ENCODE peak calls at places on chromosomes 3 and 15, in seven cellular contexts. One of them, this sample, is unnamed.

GRCh38 chr3:140416686-140417085 is 261.2 kb upstream of the TRIM42 start:
- DNase-seq in BJ: no peak
- DNase-seq in body of pancreas: no peak
- DNase-seq in fibroblast of pulmonary artery: no peak
- DNase-seq in SK-N-SH: no peak
- DNase-seq in epithelial cell of esophagus: no peak
- DNase-seq in cardiac muscle cell: no peak
- DNase-seq in this sample: no peak

GRCh38 chr3:14137004-14137403 is 12.2 kb downstream of the TMEM43 start:
- DNase-seq in epithelial cell of esophagus: peak
- DNase-seq in SK-N-SH: no peak
- DNase-seq in cardiac muscle cell: peak
- DNase-seq in BJ: no peak
- DNase-seq in fibroblast of pulmonary artery: no peak
- DNase-seq in body of pancreas: no peak
- DNase-seq in this sample: no peak

GRCh38 chr3:124620600-124621063 is 109.6 kb upstream of the UMPS start:
- DNase-seq in epithelial cell of esophagus: peak
- DNase-seq in BJ: no peak
- DNase-seq in cardiac muscle cell: no peak
- DNase-seq in fibroblast of pulmonary artery: peak
- DNase-seq in SK-N-SH: no peak
- DNase-seq in body of pancreas: peak
- DNase-seq in this sample: no peak

GRCh38 chr3:153247331-153248311 is 85.6 kb downstream of the RAP2B start:
- DNase-seq in SK-N-SH: no peak
- DNase-seq in cardiac muscle cell: no peak
- DNase-seq in body of pancreas: no peak
- DNase-seq in fibroblast of pulmonary artery: no peak
- DNase-seq in epithelial cell of esophagus: no peak
- DNase-seq in BJ: no peak
- DNase-seq in this sample: no peak

GRCh38 chr3:120661106-120661962 is 20.7 kb downstream of the HGD start:
- DNase-seq in cardiac muscle cell: no peak
- DNase-seq in SK-N-SH: peak
- DNase-seq in epithelial cell of esophagus: no peak
- DNase-seq in body of pancreas: no peak
- DNase-seq in fibroblast of pulmonary artery: peak
- DNase-seq in BJ: no peak
- DNase-seq in this sample: no peak

GRCh38 chr3:96966181-96966929 is 152.0 kb downstream of the EPHA6 start:
- DNase-seq in body of pancreas: no peak
- DNase-seq in BJ: no peak
- DNase-seq in SK-N-SH: no peak
- DNase-seq in fibroblast of pulmonary artery: no peak
- DNase-seq in cardiac muscle cell: no peak
- DNase-seq in epithelial cell of esophagus: no peak
- DNase-seq in this sample: no peak

GRCh38 chr3:140630366-140630765 is 47.5 kb upstream of the TRIM42 start:
- DNase-seq in epithelial cell of esophagus: peak
- DNase-seq in body of pancreas: no peak
- DNase-seq in SK-N-SH: no peak
- DNase-seq in fibroblast of pulmonary artery: no peak
- DNase-seq in cardiac muscle cell: no peak
- DNase-seq in BJ: no peak
- DNase-seq in this sample: no peak

GRCh38 chr15:48400086-48400485 is 68.9 kb downstream of the DUT start:
- DNase-seq in SK-N-SH: no peak
- DNase-seq in epithelial cell of esophagus: no peak
- DNase-seq in cardiac muscle cell: no peak
- DNase-seq in body of pancreas: no peak
- DNase-seq in BJ: no peak
- DNase-seq in fibroblast of pulmonary artery: no peak
- DNase-seq in this sample: no peak

GRCh38 chr3:43512749-43513404 is 108.9 kb downstream of the ANO10 start:
- DNase-seq in body of pancreas: no peak
- DNase-seq in SK-N-SH: no peak
- DNase-seq in fibroblast of pulmonary artery: peak
- DNase-seq in BJ: no peak
- DNase-seq in epithelial cell of esophagus: peak
- DNase-seq in cardiac muscle cell: no peak
- DNase-seq in this sample: no peak

GRCh38 chr3:75171632-75172230 is 492.4 kb upstream of the FRG2C start:
- DNase-seq in epithelial cell of esophagus: peak
- DNase-seq in body of pancreas: no peak
- DNase-seq in cardiac muscle cell: no peak
- DNase-seq in fibroblast of pulmonary artery: peak
- DNase-seq in SK-N-SH: no peak
- DNase-seq in BJ: peak
- DNase-seq in this sample: no peak

GRCh38 chr15:62436235-62436634 is 271.1 kb upstream of the C2CD4B start:
- DNase-seq in cardiac muscle cell: no peak
- DNase-seq in fibroblast of pulmonary artery: no peak
- DNase-seq in epithelial cell of esophagus: no peak
- DNase-seq in body of pancreas: no peak
- DNase-seq in BJ: no peak
- DNase-seq in SK-N-SH: no peak
- DNase-seq in this sample: no peak

GRCh38 chr15:96418146-96418545 is 87.6 kb downstream of the NR2F2 start:
- DNase-seq in body of pancreas: no peak
- DNase-seq in BJ: no peak
- DNase-seq in fibroblast of pulmonary artery: no peak
- DNase-seq in epithelial cell of esophagus: no peak
- DNase-seq in SK-N-SH: no peak
- DNase-seq in cardiac muscle cell: no peak
- DNase-seq in this sample: no peak

GRCh38 chr3:24351779-24352469 is 142.7 kb downstream of the THRB start:
- DNase-seq in BJ: peak
- DNase-seq in epithelial cell of esophagus: no peak
- DNase-seq in fibroblast of pulmonary artery: peak
- DNase-seq in SK-N-SH: no peak
- DNase-seq in cardiac muscle cell: no peak
- DNase-seq in body of pancreas: peak
- DNase-seq in this sample: no peak

GRCh38 chr3:63855333-63855940 is 8.2 kb downstream of the THOC7 start:
- DNase-seq in fibroblast of pulmonary artery: no peak
- DNase-seq in epithelial cell of esophagus: peak
- DNase-seq in SK-N-SH: no peak
- DNase-seq in body of pancreas: no peak
- DNase-seq in BJ: no peak
- DNase-seq in cardiac muscle cell: no peak
- DNase-seq in this sample: no peak

GRCh38 chr3:141076821-141077571 is 25.8 kb downstream of the SPSB4 start:
- DNase-seq in SK-N-SH: no peak
- DNase-seq in epithelial cell of esophagus: no peak
- DNase-seq in fibroblast of pulmonary artery: peak
- DNase-seq in body of pancreas: peak
- DNase-seq in cardiac muscle cell: peak
- DNase-seq in BJ: no peak
- DNase-seq in this sample: peak

GRCh38 chr3:132417695-132418520 is 606 bp downstream of the DNAJC13 start:
- DNase-seq in fibroblast of pulmonary artery: peak
- DNase-seq in BJ: no peak
- DNase-seq in body of pancreas: peak
- DNase-seq in SK-N-SH: peak
- DNase-seq in epithelial cell of esophagus: peak
- DNase-seq in cardiac muscle cell: peak
- DNase-seq in this sample: peak

GRCh38 chr3:12679468-12679867 is 15.6 kb upstream of the RAF1 start:
- DNase-seq in body of pancreas: no peak
- DNase-seq in epithelial cell of esophagus: peak
- DNase-seq in BJ: peak
- DNase-seq in cardiac muscle cell: no peak
- DNase-seq in fibroblast of pulmonary artery: peak
- DNase-seq in SK-N-SH: peak
- DNase-seq in this sample: no peak

DNA sequence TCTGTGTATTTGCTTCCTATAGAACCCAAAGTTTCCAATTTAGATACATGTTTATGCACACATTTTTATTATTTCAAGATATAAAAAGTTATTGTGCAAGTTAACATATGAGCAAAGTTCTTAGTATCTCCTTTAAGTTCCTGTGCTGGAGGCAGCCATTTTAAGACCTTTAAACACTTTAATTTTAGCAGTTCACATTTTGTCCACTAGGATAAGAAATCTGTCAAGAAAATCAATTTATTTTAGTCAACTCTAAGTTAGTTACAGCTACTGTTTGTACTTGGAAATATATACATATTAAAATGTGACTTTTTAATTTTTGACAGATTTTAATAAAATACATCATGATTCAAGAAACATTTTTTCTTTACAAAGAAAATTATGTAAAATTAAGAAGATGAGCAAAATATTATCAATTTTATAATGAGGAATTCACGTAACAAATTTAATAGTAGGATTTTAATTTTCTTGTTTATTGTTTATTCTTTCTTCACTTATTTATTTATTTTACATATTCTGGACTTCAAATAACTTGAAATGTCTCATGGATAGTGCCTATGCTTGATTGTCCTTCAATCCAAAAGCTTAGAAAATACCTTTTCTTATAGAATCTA is 402.6 kb upstream of the GBE1 start:
- DNase-seq in body of pancreas: no peak
- DNase-seq in epithelial cell of esophagus: peak
- DNase-seq in SK-N-SH: no peak
- DNase-seq in BJ: no peak
- DNase-seq in cardiac muscle cell: no peak
- DNase-seq in fibroblast of pulmonary artery: peak
- DNase-seq in this sample: no peak
- TF ChIP-seq CTCF in body of pancreas: peak
- TF ChIP-seq CTCF in epithelial cell of esophagus: peak
- TF ChIP-seq CTCF in SK-N-SH: peak
- TF ChIP-seq CTCF in BJ: peak
- TF ChIP-seq CTCF in cardiac muscle cell: no peak
- TF ChIP-seq CTCF in fibroblast of pulmonary artery: peak
- TF ChIP-seq CTCF in this sample: peak

GRCh38 chr3:171563298-171563697 is 103.1 kb upstream of the TNIK start:
- DNase-seq in cardiac muscle cell: no peak
- DNase-seq in fibroblast of pulmonary artery: no peak
- DNase-seq in SK-N-SH: no peak
- DNase-seq in body of pancreas: no peak
- DNase-seq in BJ: no peak
- DNase-seq in epithelial cell of esophagus: no peak
- DNase-seq in this sample: no peak
- TF ChIP-seq CTCF in cardiac muscle cell: no peak
- TF ChIP-seq CTCF in fibroblast of pulmonary artery: no peak
- TF ChIP-seq CTCF in SK-N-SH: no peak
- TF ChIP-seq CTCF in body of pancreas: no peak
- TF ChIP-seq CTCF in BJ: no peak
- TF ChIP-seq CTCF in epithelial cell of esophagus: no peak
- TF ChIP-seq CTCF in this sample: no peak

DNA sequence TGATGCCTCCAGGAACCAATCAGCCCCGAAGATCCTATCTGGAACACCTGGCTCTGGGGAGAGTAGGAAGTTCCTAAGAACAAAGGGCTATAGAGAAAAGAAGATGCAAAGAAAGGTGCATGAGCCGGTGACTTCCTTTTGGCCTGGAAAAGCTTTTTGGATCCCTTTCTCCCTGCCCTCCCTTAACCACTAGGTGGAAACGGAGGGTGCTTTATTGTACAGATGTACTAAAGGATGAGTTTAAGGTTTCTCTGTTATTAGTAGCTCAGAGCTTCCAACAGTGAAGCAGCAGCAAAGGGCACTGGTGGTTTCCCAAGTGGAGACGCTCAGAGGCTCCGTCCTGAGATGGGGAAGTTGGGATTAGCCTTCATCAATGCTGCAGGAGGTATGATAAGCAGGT is 6.0 kb upstream of the ADGRG7 start:
- DNase-seq in BJ: no peak
- DNase-seq in body of pancreas: no peak
- DNase-seq in epithelial cell of esophagus: peak
- DNase-seq in fibroblast of pulmonary artery: peak
- DNase-seq in SK-N-SH: peak
- DNase-seq in cardiac muscle cell: peak
- DNase-seq in this sample: no peak
- TF ChIP-seq CTCF in BJ: peak
- TF ChIP-seq CTCF in body of pancreas: peak
- TF ChIP-seq CTCF in epithelial cell of esophagus: peak
- TF ChIP-seq CTCF in fibroblast of pulmonary artery: peak
- TF ChIP-seq CTCF in SK-N-SH: peak
- TF ChIP-seq CTCF in cardiac muscle cell: peak
- TF ChIP-seq CTCF in this sample: no peak

DNA sequence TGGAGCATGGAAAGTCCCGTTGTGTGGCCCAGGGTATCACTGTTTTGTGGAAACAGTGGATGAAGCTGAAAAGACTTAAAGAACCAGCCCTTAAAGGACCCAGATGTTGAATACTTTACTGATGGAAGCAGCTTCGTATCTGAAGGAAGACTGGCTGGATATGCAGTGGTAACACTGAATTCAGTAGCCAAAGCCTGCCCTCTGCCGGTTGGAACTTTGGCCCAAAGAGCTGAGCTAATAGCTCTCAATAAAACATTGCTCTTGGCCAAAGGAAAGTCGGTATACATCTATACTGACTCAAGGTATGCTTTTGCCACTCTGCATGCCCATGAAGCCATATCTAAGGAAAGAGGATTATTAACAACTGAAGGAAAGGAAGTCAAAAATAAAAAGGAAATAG is 885.4 kb downstream of the PDCD6IP start:
- DNase-seq in body of pancreas: peak
- DNase-seq in BJ: no peak
- DNase-seq in epithelial cell of esophagus: peak
- DNase-seq in SK-N-SH: peak
- DNase-seq in fibroblast of pulmonary artery: peak
- DNase-seq in cardiac muscle cell: peak
- DNase-seq in this sample: peak
- TF ChIP-seq CTCF in body of pancreas: peak
- TF ChIP-seq CTCF in BJ: peak
- TF ChIP-seq CTCF in epithelial cell of esophagus: peak
- TF ChIP-seq CTCF in SK-N-SH: peak
- TF ChIP-seq CTCF in fibroblast of pulmonary artery: peak
- TF ChIP-seq CTCF in cardiac muscle cell: peak
- TF ChIP-seq CTCF in this sample: peak

This sample was measured in mesothelial cell of epicardium.